ENCODE peak calls at places on chromosomes 16 and 17, in ten cellular contexts. R is GM23338, F is IMR-90, H is HCT116, A is neural progenitor cell, C is fibroblast of lung, B is OCI-LY7, V is GM23248, E is MM.1S, S is H9. J is an unnamed sample.

GRCh38 chr17:2282297-2282873 is 21.2 kb downstream of the SMG6 start:
- DNase-seq in R (peak; percentile 84), F (peak; percentile 91), H (peak; percentile 18), A (peak; percentile 63), C (peak; percentile 68), B (peak; percentile 72), V (peak; percentile 80), E (peak; percentile 67), S (peak; percentile 37), J (peak; percentile 61)

GRCh38 chr16:48235556-48236136 is 8.5 kb upstream of the LONP2 start:
- DNase-seq in R (no peak), F (peak; percentile 29), H (no peak), A (no peak), C (no peak), B (no peak), V (no peak), E (no peak), S (no peak), J (no peak)

GRCh38 chr17:57995076-57995956 is 7.3 kb upstream of the VEZF1 start:
- DNase-seq in R (peak; percentile 90), F (peak; percentile 81), H (peak; percentile 80), A (peak; percentile 82), C (peak; percentile 69), B (peak; percentile 77), V (peak; percentile 90), E (peak; percentile 67), S (peak; percentile 84), J (peak; percentile 79)

GRCh38 chr16:69465083-69465721 is 40.8 kb downstream of the CYB5B start:
- DNase-seq in R (no peak), F (peak; percentile 79), H (no peak), A (no peak), C (peak; percentile 69), B (no peak), V (no peak), E (no peak), S (no peak), J (no peak)

GRCh38 chr16:86609115-86609514 is 30.8 kb downstream of the FOXL1 start:
- DNase-seq in R (no peak), F (peak; percentile 94), H (no peak), A (no peak), C (peak; percentile 98), B (no peak), V (peak; percentile 86), E (no peak), S (no peak), J (no peak)

GRCh38 chr17:74998783-74999182 is 11.4 kb downstream of the CDR2L start:
- DNase-seq in R (no peak), F (no peak), H (no peak), A (no peak), C (no peak), B (no peak), V (no peak), E (no peak), S (no peak), J (no peak)

GRCh38 chr17:29588561-29589411 is 662 bp downstream of the GIT1 start:
- DNase-seq in R (peak; percentile 63), F (peak; percentile 29), H (no peak), A (peak; percentile 79), C (peak; percentile 24), B (peak; percentile 61), V (peak; percentile 69), E (peak; percentile 36), S (no peak), J (peak; percentile 58)

GRCh38 chr16:64012166-64012565 is 1109.7 kb downstream of the CDH11 start:
- DNase-seq in R (no peak), F (no peak), H (no peak), A (no peak), C (peak; percentile 56), B (no peak), V (peak; percentile 66), E (no peak), S (no peak), J (no peak)

GRCh38 chr16:25065899-25066298 is 45.6 kb upstream of the LCMT1 start:
- DNase-seq in R (peak; percentile 58), F (no peak), H (no peak), A (no peak), C (no peak), B (peak; percentile 77), V (no peak), E (no peak), S (peak; percentile 67), J (peak; percentile 28)

GRCh38 chr16:25063865-25064264 is 47.7 kb upstream of the LCMT1 start:
- DNase-seq in R (no peak), F (peak; percentile 74), H (no peak), A (no peak), C (peak; percentile 81), B (no peak), V (peak; percentile 70), E (no peak), S (no peak), J (no peak)

GRCh38 chr16:25064967-25065366 is 46.6 kb upstream of the LCMT1 start:
- DNase-seq in R (peak; percentile 8), F (peak; percentile 9), H (no peak), A (peak; percentile 13), C (peak; percentile 17), B (no peak), V (peak; percentile 14), E (no peak), S (no peak), J (no peak)

GRCh38 chr16:25066426-25066746 is 45.2 kb upstream of the LCMT1 start:
- DNase-seq in R (no peak), F (no peak), H (no peak), A (no peak), C (no peak), B (no peak), V (no peak), E (no peak), S (no peak), J (no peak)

DNA sequence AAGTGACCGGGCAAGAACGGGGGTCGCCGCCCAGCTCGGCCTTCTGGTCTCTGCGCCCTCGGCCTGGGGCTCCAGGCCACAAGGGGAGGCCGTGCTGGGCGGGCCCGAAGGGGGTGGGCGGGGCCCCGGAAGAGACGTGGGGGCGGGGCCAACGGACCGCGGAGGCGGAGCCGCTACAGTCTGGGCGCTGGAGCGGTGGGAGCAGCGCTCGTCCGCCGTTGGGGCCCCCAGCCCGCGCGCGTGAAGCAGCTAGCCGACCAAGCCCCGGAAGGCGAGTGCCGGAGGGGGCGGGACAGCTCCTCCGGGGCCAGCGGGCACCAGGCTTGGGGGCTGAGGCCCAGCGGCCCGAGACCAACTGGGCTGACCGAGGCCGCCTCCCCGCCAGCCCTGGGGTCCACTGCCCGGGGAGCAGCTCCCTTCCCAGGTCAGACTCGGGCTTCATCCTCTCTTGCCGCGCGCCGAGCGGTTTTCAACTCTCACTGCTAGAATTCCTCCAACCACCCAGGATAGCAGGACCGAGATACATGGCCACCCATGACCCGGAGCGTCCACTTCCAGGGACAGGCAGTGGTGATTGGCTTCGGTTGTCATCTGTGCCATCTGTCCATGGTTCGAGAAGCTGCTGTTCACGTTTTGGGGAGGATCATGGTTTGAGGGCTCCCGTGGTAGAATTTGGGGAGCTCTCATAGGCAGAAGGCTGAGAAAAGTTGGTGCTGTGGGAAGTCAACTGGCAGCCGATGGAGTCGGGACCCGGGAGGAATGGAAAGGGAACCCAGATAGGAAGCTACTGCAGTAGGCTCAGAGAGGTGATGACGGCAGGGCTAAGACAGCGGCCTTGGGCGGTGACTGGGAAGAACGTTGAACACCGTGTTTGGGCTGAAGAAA is 44.6 kb upstream of the LCMT1 start:
- DNase-seq in R (peak; percentile 88), F (peak; percentile 61), H (no peak), A (peak; percentile 93), C (peak; percentile 76), B (peak; percentile 84), V (peak; percentile 88), E (peak; percentile 59), S (peak; percentile 92), J (peak; percentile 98)
- H4K20me1 ChIP-seq in R (no peaks in the 10 kb centered on the region), F (no peaks in the 10 kb centered on the region), H (no peaks in the 10 kb centered on the region), A (no peaks in the 10 kb centered on the region), C (no peaks in the 10 kb centered on the region), B (no peaks in the 10 kb centered on the region), V (no peaks in the 10 kb centered on the region), E (no peaks in the 10 kb centered on the region), S (no peaks in the 10 kb centered on the region), J (no peaks in the 10 kb centered on the region)

DNA sequence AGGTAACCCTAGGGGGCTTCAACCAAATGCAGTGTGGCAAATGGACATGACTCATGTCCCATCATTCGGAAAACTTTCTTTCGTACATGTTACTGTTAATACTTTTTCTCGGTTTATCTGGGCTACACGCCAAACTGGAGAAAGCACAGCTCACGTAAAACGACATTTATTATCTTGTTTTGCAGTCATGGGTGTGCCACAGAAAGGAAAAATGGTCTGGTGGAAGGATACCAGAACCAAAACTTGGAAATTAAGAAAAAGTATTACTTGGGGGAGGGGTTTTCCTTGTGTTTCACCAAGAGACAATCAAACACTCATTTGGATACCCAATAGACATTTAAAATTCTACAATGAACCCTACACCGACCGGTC is 23.6 kb downstream of the ALOX15B start:
- DNase-seq in R (no peak), F (peak; percentile 25), H (no peak), A (no peak), C (peak; percentile 35), B (no peak), V (peak; percentile 28), E (no peak), S (no peak), J (no peak)
- H2AFZ ChIP-seq in R (no peak overlapping the region), F (no peak overlapping the region), H (no peak overlapping the region), A (no peak overlapping the region), C (no peak overlapping the region), B (no peak overlapping the region), V (peak overlapping the region; percentile 7), E (no peak overlapping the region), S (no peak overlapping the region), J (no peak overlapping the region)

GRCh38 chr16:67856927-67857546 is 9.5 kb upstream of the CENPT start:
- DNase-seq in R (no peak), F (no peak), H (no peak), A (no peak), C (no peak), B (no peak), V (no peak), E (no peak), S (no peak), J (no peak)

GRCh38 chr16:67855789-67856188 is 8.3 kb upstream of the CENPT start:
- DNase-seq in R (no peak), F (no peak), H (no peak), A (no peak), C (no peak), B (no peak), V (no peak), E (no peak), S (no peak), J (no peak)

GRCh38 chr16:67860589-67861398 is 12.1 kb upstream of the EDC4 start:
- DNase-seq in R (no peak), F (peak; percentile 64), H (no peak), A (no peak), C (peak; percentile 50), B (no peak), V (peak; percentile 95), E (no peak), S (no peak), J (no peak)

GRCh38 chr16:67857547-67858233 is 10.2 kb upstream of the CENPT start:
- DNase-seq in R (peak; percentile 86), F (peak; percentile 92), H (no peak), A (no peak), C (peak; percentile 92), B (no peak), V (peak; percentile 99), E (no peak), S (peak; percentile 78), J (no peak)

DNA sequence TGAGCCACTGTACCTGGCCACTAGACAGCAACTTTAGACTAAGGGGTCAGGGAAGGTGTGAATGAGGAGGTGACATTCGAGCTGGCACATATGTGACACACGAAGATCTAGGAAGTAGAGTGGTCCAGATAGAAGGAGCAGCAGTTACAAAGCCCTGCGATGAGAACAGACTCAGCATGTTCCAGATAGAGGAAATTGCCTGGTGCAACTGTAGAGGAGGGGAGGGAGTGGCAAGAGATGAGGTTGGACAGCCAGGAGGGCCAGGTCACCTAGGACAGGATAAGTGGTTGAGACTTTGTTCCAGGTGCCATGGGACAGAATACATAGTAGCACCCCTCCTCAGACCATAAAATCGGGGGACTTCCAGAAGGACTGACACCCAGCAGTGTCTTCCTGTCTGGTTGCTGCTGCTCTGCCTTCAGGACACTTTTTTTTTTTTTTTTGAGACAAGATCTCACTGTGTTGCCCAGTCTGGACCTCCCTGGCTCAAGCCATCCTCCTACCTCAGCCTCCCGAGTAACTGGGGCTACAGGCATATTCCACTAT is 11.0 kb upstream of the CENPT start:
- DNase-seq in R (no peak), F (no peak), H (no peak), A (no peak), C (no peak), B (no peak), V (peak; percentile 54), E (no peak), S (no peak), J (no peak)
- H4K20me1 ChIP-seq in R (peaks cover 71% of the 10 kb centered on the region), F (peaks cover 99% of the 10 kb centered on the region), H (peaks cover 9% of the 10 kb centered on the region), A (peaks cover 100% of the 10 kb centered on the region), C (peaks cover 3% of the 10 kb centered on the region), B (peaks cover under 1% of the 10 kb centered on the region), V (peaks cover 17% of the 10 kb centered on the region), E (peaks cover 11% of the 10 kb centered on the region), S (peaks cover 3% of the 10 kb centered on the region), J (peaks cover 100% of the 10 kb centered on the region)

GRCh38 chr17:43574348-43574747 is 28.2 kb upstream of the ETV4 start:
- DNase-seq in R (no peak), F (no peak), H (no peak), A (no peak), C (no peak), B (no peak), V (no peak), E (no peak), S (no peak), J (no peak)

GRCh38 chr17:43572368-43572980 is 26.3 kb upstream of the ETV4 start:
- DNase-seq in R (no peak), F (peak; percentile 19), H (no peak), A (no peak), C (no peak), B (no peak), V (no peak), E (no peak), S (no peak), J (no peak)

GRCh38 chr17:43573579-43574321 is 27.6 kb upstream of the ETV4 start:
- DNase-seq in R (no peak), F (no peak), H (no peak), A (no peak), C (no peak), B (no peak), V (no peak), E (no peak), S (no peak), J (no peak)

GRCh38 chr17:43576563-43577229 is 30.6 kb upstream of the ETV4 start:
- DNase-seq in R (peak; percentile 93), F (peak; percentile 77), H (peak; percentile 69), A (peak; percentile 92), C (peak; percentile 52), B (peak; percentile 77), V (peak; percentile 69), E (peak; percentile 57), S (peak; percentile 92), J (peak; percentile 83)

DNA sequence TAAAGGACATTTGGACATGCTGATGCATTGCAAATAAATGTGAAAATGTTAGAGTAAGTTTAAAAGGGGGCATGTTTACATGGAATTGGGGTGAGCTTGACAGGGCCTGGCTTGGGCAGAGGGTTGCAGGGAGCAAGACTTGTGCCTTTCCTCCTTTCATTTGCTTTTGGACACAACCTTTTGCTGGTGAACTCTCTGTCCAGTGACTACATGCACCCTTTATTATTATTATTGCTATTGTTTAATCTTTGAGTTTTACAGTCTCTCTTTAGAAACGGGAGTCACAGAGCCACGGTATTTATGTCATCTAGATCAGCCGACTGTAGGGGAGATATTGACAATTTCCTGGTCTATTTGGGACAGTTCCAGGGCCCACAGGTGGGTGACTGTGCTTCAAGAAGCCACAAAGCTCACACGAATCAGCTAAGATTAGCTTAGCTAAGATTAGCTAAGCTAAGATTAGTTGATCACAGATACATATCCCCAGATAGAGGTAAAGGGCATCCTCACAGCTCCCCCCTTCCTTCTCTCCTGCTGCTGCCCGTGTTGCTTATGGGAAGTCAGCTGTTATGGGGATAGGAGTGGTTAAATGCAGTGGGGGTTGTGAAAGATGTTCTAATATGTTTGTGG is 28.9 kb upstream of the ETV4 start:
- DNase-seq in R (no peak), F (no peak), H (no peak), A (no peak), C (no peak), B (no peak), V (no peak), E (no peak), S (no peak), J (no peak)
- H2AFZ ChIP-seq in R (no peak overlapping the region), F (peak overlapping the region; percentile 47), H (no peak overlapping the region), A (no peak overlapping the region), C (no peak overlapping the region), B (peak overlapping the region; percentile 9), V (no peak overlapping the region), E (no peak overlapping the region), S (no peak overlapping the region), J (no peak overlapping the region)